ENCODE peak calls at places on chromosome 2, in nine cellular contexts. O is retinal pigment epithelial cell, P is colonic mucosa, T is foreskin fibroblast, H is HL-60, U is OCI-LY7, V is cardiac muscle cell, M is K562, D is MM.1S. N is an unnamed sample.

GRCh38 chr2:211144078-211144477 is 587.7 kb downstream of the CPS1 start:
- DNase-seq in V (no peak), H (no peak), M (no peak), D (no peak), T (peak; percentile 17), O (no peak), P (no peak), U (no peak), N (no peak)

GRCh38 chr2:150271952-150272351 is 215.5 kb downstream of the RND3 start:
- DNase-seq in D (no peak), O (no peak), H (no peak), U (no peak), T (peak; percentile 84), M (no peak), V (no peak), P (no peak), N (no peak)

GRCh38 chr2:23843051-23843976 is 83.6 kb downstream of the ATAD2B start:
- DNase-seq in D (no peak), T (peak; percentile 40), V (no peak), H (no peak), O (no peak), U (no peak), M (no peak), P (peak; percentile 44), N (no peak)

GRCh38 chr2:170679607-170680079 is 35.5 kb upstream of the SP5 start:
- DNase-seq in V (peak; percentile 37), P (peak; percentile 47), H (no peak), U (no peak), D (no peak), O (no peak), T (no peak), M (no peak), N (no peak)

GRCh38 chr2:201933792-201934229 is 99.8 kb upstream of the FZD7 start:
- DNase-seq in V (no peak), U (no peak), M (no peak), T (peak; percentile 27), O (no peak), P (no peak), D (no peak), H (no peak), N (no peak)

GRCh38 chr2:236180831-236181453 is 12.8 kb upstream of the GBX2 start:
- DNase-seq in D (peak; percentile 32), T (peak; percentile 83), U (peak; percentile 45), P (peak; percentile 69), O (no peak), H (peak; percentile 21), V (peak; percentile 78), M (peak; percentile 67), N (peak; percentile 48)

GRCh38 chr2:208320686-208321085 is 54.6 kb downstream of the PIKFYVE start:
- DNase-seq in T (no peak), D (peak; percentile 67), M (no peak), P (no peak), V (peak; percentile 61), H (no peak), U (peak; percentile 15), O (no peak), N (peak; percentile 64)

GRCh38 chr2:33529771-33530481 is 53.5 kb downstream of the RASGRP3 start:
- DNase-seq in P (no peak), M (peak; percentile 10), U (peak; percentile 10), T (peak; percentile 97), V (no peak), H (no peak), O (peak; percentile 76), D (no peak), N (peak; percentile 67)

GRCh38 chr2:44766220-44766619 is 175.3 kb upstream of the SIX3 start:
- DNase-seq in O (no peak), T (no peak), V (no peak), H (no peak), D (no peak), P (no peak), M (no peak), U (no peak), N (no peak)

GRCh38 chr2:121969155-121969554 is 213.7 kb downstream of the TSN start:
- DNase-seq in M (no peak), T (no peak), H (no peak), U (no peak), D (no peak), O (no peak), V (no peak), P (no peak), N (no peak)

GRCh38 chr2:135030826-135031225 is 16.4 kb downstream of the MAP3K19 start:
- DNase-seq in M (peak; percentile 19), V (peak; percentile 74), O (no peak), P (no peak), D (peak; percentile 18), U (peak; percentile 11), T (peak; percentile 67), H (no peak), N (peak; percentile 16)

GRCh38 chr2:204251118-204251757 is 294.0 kb upstream of the PARD3B start:
- DNase-seq in D (peak; percentile 70), T (no peak), P (no peak), M (no peak), V (no peak), H (no peak), U (no peak), O (no peak), N (peak; percentile 27)

GRCh38 chr2:95326433-95327140 is 29.4 kb downstream of the KCNIP3 start:
- DNase-seq in D (no peak), V (no peak), M (no peak), O (no peak), U (no peak), H (no peak), T (no peak), P (no peak), N (no peak)

GRCh38 chr2:133292267-133292666 is 276.0 kb downstream of the NCKAP5 start:
- DNase-seq in H (no peak), V (no peak), O (no peak), M (no peak), P (no peak), U (no peak), T (no peak), D (no peak), N (no peak)

GRCh38 chr2:223041527-223042109 is 10.4 kb upstream of the KCNE4 start:
- DNase-seq in P (peak; percentile 60), V (no peak), M (peak; percentile 69), H (peak; percentile 54), U (no peak), T (peak; percentile 96), D (no peak), O (peak; percentile 98), N (peak; percentile 48)

DNA sequence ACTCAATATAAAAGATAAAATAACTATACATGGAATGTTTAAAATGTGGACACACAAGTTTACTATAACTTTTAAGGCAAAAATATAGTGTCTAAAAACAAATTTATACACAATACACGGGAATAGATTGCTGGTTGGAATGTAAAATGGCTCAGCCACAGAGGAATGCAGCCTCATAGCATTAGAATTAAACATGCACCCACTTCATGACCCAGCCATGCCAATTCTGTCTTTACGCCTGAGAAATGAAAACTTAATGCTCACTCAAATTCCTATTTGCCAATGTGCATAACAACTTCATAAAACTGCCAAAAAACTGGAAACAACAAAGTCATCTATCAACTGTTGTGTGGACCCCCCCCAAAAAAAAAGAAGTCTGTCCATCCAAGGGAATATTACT is 1006.6 kb upstream of the POU3F3 start:
- DNase-seq in T (no peak), O (no peak), U (no peak), V (no peak), M (no peak), P (no peak), H (no peak), D (no peak), N (no peak)
- H3K4me3 ChIP-seq in T (no peak overlapping the region), O (no peak overlapping the region), U (no peak overlapping the region), V (no peak overlapping the region), M (no peak overlapping the region), P (no peak overlapping the region), H (no peak overlapping the region), D (no peak overlapping the region), N (no peak overlapping the region)

DNA sequence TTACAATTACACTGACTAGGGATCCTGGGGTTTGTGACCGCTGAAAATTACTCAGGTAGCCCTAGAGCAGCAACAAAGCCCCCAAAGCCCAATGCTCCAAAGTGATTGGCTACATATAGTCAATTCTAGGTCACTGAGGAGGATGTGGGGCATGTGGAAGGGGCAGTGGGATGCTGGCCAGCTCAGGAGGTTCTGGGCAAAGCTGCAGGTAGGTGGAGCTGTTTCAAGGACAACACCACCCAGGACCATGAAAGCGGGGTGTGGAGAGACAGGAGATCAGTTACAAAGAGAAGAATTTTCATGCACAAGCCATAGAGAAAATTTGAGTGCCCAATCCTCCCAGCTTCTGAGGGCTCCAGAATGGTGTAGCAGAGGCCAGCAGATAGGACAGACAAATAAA is 75.0 kb upstream of the CCDC85A start:
- DNase-seq in D (no peak), P (no peak), M (peak; percentile 29), T (no peak), O (no peak), V (no peak), H (no peak), U (no peak), N (no peak)
- TF ChIP-seq CTCF in D (no peak), P (no peak), M (peak; percentile 38), T (no peak), O (peak; percentile 30), V (no peak), H (no peak), U (peak; percentile 32), N (no peak)

DNA sequence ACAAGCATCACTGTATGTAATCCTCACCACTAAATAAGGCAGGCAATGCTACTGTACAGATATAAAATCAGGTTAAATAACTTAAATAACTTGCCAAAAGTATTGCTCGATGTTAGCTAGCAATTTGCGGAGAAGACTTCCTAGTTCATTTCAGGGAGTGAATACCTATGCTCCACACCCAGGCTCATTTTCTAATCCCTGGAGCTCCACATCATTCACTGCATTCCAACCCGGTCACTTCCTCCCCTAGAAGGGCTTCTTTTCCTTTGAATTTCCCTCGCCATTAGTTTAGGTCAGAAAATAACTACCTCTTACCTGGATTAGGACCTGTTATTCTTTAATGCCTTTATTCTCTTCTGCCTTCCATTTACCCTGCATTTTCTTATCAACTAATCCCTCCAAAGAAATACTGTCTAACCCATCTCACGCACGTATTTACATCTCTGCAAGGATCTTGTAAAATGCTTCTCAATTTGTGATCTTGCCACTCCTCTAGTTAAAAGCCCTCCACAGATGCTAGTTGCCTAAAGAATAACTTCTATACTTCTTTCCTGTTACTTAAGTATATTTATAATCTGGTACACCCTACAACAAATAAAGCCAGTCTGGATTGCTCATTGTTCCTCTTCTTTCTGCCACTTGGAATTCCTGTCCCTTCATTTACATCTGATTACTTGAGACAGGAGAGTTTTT is 599.8 kb downstream of the NRXN1 start:
- DNase-seq in M (no peak), D (no peak), U (no peak), V (no peak), P (no peak), O (peak; percentile 32), T (no peak), H (no peak), N (no peak)
- H3K4me3 ChIP-seq in M (no peak overlapping the region), D (no peak overlapping the region), U (no peak overlapping the region), V (no peak overlapping the region), P (no peak overlapping the region), O (no peak overlapping the region), T (no peak overlapping the region), H (no peak overlapping the region), N (no peak overlapping the region)

GRCh38 chr2:42386684-42387083 is 25.7 kb upstream of the COX7A2L start:
- DNase-seq in T (peak; percentile 8), P (peak; percentile 14), O (no peak), H (no peak), D (no peak), U (peak; percentile 42), V (no peak), M (peak; percentile 32), N (peak; percentile 46)
- TF ChIP-seq CTCF in T (peak; percentile 25), P (no peak), O (peak; percentile 47), H (peak; percentile 61), D (peak; percentile 40), U (peak; percentile 75), V (peak; percentile 37), M (peak; percentile 66), N (peak; percentile 58)

N was measured in GM12865.